ENCODE peak calls at places on chromosome 14, in five cellular contexts. One of them, this sample, is unnamed.

GRCh38 chr14:31835049-31835448 is 242.1 kb upstream of the ARHGAP5 start:
- DNase-seq in colonic mucosa: no peak
- DNase-seq in cardiac muscle cell: peak; percentile 3
- DNase-seq in CD8-positive, alpha-beta memory T cell: no peak
- DNase-seq in CD8-positive, alpha-beta T cell: no peak
- DNase-seq in this sample: no peak

GRCh38 chr14:22829661-22830328 is at the start of gene MRPL52:
- DNase-seq in cardiac muscle cell: peak; percentile 91
- DNase-seq in CD8-positive, alpha-beta T cell: peak; percentile 89
- DNase-seq in CD8-positive, alpha-beta memory T cell: peak; percentile 85
- DNase-seq in colonic mucosa: peak; percentile 93
- DNase-seq in this sample: peak; percentile 95

GRCh38 chr14:37054869-37055268 is 117.5 kb downstream of the SLC25A21 start:
- DNase-seq in CD8-positive, alpha-beta memory T cell: no peak
- DNase-seq in colonic mucosa: no peak
- DNase-seq in cardiac muscle cell: no peak
- DNase-seq in CD8-positive, alpha-beta T cell: no peak
- DNase-seq in this sample: no peak

GRCh38 chr14:74516451-74517155 is 23.0 kb downstream of the ISCA2 start:
- DNase-seq in CD8-positive, alpha-beta T cell: no peak
- DNase-seq in colonic mucosa: no peak
- DNase-seq in CD8-positive, alpha-beta memory T cell: no peak
- DNase-seq in cardiac muscle cell: no peak
- DNase-seq in this sample: peak; percentile 70

GRCh38 chr14:95956601-95957460 is 80.2 kb downstream of the TUNAR start:
- DNase-seq in CD8-positive, alpha-beta T cell: no peak
- DNase-seq in CD8-positive, alpha-beta memory T cell: no peak
- DNase-seq in cardiac muscle cell: no peak
- DNase-seq in colonic mucosa: no peak
- DNase-seq in this sample: no peak

GRCh38 chr14:93033983-93034670 is 81.6 kb downstream of the ITPK1 start:
- DNase-seq in cardiac muscle cell: no peak
- DNase-seq in CD8-positive, alpha-beta T cell: peak; percentile 68
- DNase-seq in colonic mucosa: no peak
- DNase-seq in CD8-positive, alpha-beta memory T cell: peak; percentile 26
- DNase-seq in this sample: no peak

GRCh38 chr14:103526914-103527248 is 2.1 kb upstream of the TRMT61A start:
- DNase-seq in colonic mucosa: no peak
- DNase-seq in CD8-positive, alpha-beta memory T cell: no peak
- DNase-seq in cardiac muscle cell: no peak
- DNase-seq in CD8-positive, alpha-beta T cell: no peak
- DNase-seq in this sample: no peak

GRCh38 chr14:89773644-89774316 is 180.8 kb downstream of the EFCAB11 start:
- DNase-seq in CD8-positive, alpha-beta T cell: peak; percentile 64
- DNase-seq in CD8-positive, alpha-beta memory T cell: peak; percentile 35
- DNase-seq in cardiac muscle cell: peak; percentile 41
- DNase-seq in colonic mucosa: no peak
- DNase-seq in this sample: no peak

GRCh38 chr14:65168840-65169239 is 66.5 kb upstream of the MAX start:
- DNase-seq in CD8-positive, alpha-beta T cell: no peak
- DNase-seq in cardiac muscle cell: peak; percentile 76
- DNase-seq in CD8-positive, alpha-beta memory T cell: no peak
- DNase-seq in colonic mucosa: no peak
- DNase-seq in this sample: no peak

GRCh38 chr14:33062476-33062875 is 123.8 kb downstream of the NPAS3 start:
- DNase-seq in CD8-positive, alpha-beta memory T cell: no peak
- DNase-seq in colonic mucosa: no peak
- DNase-seq in CD8-positive, alpha-beta T cell: no peak
- DNase-seq in cardiac muscle cell: no peak
- DNase-seq in this sample: no peak

GRCh38 chr14:93691042-93691780 is 97.1 kb downstream of the PRIMA1 start:
- DNase-seq in CD8-positive, alpha-beta T cell: no peak
- DNase-seq in CD8-positive, alpha-beta memory T cell: no peak
- DNase-seq in colonic mucosa: no peak
- DNase-seq in cardiac muscle cell: no peak
- DNase-seq in this sample: no peak

GRCh38 chr14:26984318-26985177 is 386.7 kb upstream of the NOVA1 start:
- DNase-seq in CD8-positive, alpha-beta T cell: no peak
- DNase-seq in CD8-positive, alpha-beta memory T cell: no peak
- DNase-seq in colonic mucosa: peak; percentile 67
- DNase-seq in cardiac muscle cell: peak; percentile 83
- DNase-seq in this sample: no peak

GRCh38 chr14:96455588-96455987 is 46.6 kb upstream of the PAPOLA start:
- DNase-seq in colonic mucosa: no peak
- DNase-seq in CD8-positive, alpha-beta memory T cell: no peak
- DNase-seq in cardiac muscle cell: no peak
- DNase-seq in CD8-positive, alpha-beta T cell: no peak
- DNase-seq in this sample: no peak

GRCh38 chr14:104117341-104118005 is 20.9 kb upstream of the KIF26A start:
- DNase-seq in colonic mucosa: peak; percentile 38
- DNase-seq in cardiac muscle cell: no peak
- DNase-seq in CD8-positive, alpha-beta memory T cell: no peak
- DNase-seq in CD8-positive, alpha-beta T cell: no peak
- DNase-seq in this sample: peak; percentile 74

GRCh38 chr14:103356151-103356766 is 22.2 kb downstream of the EIF5 start:
- DNase-seq in CD8-positive, alpha-beta T cell: no peak
- DNase-seq in cardiac muscle cell: peak; percentile 20
- DNase-seq in CD8-positive, alpha-beta memory T cell: no peak
- DNase-seq in colonic mucosa: no peak
- DNase-seq in this sample: no peak

GRCh38 chr14:51860164-51860835 is at the start of gene GNG2:
- DNase-seq in CD8-positive, alpha-beta T cell: peak; percentile 82
- DNase-seq in CD8-positive, alpha-beta memory T cell: peak; percentile 71
- DNase-seq in cardiac muscle cell: peak; percentile 92
- DNase-seq in colonic mucosa: peak; percentile 88
- DNase-seq in this sample: peak; percentile 90

GRCh38 chr14:94001501-94002396 is 4.6 kb downstream of the CCDC197 start:
- DNase-seq in CD8-positive, alpha-beta T cell: peak; percentile 66
- DNase-seq in CD8-positive, alpha-beta memory T cell: peak; percentile 52
- DNase-seq in colonic mucosa: peak; percentile 36
- DNase-seq in cardiac muscle cell: peak; percentile 71
- DNase-seq in this sample: peak; percentile 65

GRCh38 chr14:65780566-65780965 is 368.0 kb downstream of the FUT8 start:
- DNase-seq in CD8-positive, alpha-beta memory T cell: no peak
- DNase-seq in cardiac muscle cell: no peak
- DNase-seq in colonic mucosa: no peak
- DNase-seq in CD8-positive, alpha-beta T cell: no peak
- DNase-seq in this sample: no peak

GRCh38 chr14:61706096-61706690 is 10.9 kb downstream of the HIF1A start:
- DNase-seq in CD8-positive, alpha-beta memory T cell: no peak
- DNase-seq in cardiac muscle cell: peak; percentile 54
- DNase-seq in CD8-positive, alpha-beta T cell: no peak
- DNase-seq in colonic mucosa: no peak
- DNase-seq in this sample: no peak

GRCh38 chr14:61704554-61704953 is 9.2 kb downstream of the HIF1A start:
- DNase-seq in CD8-positive, alpha-beta T cell: no peak
- DNase-seq in cardiac muscle cell: peak; percentile 63
- DNase-seq in CD8-positive, alpha-beta memory T cell: no peak
- DNase-seq in colonic mucosa: no peak
- DNase-seq in this sample: no peak

GRCh38 chr14:61701946-61702345 is 6.6 kb downstream of the HIF1A start:
- DNase-seq in CD8-positive, alpha-beta T cell: no peak
- DNase-seq in cardiac muscle cell: peak; percentile 63
- DNase-seq in CD8-positive, alpha-beta memory T cell: no peak
- DNase-seq in colonic mucosa: no peak
- DNase-seq in this sample: no peak

GRCh38 chr14:61705017-61705416 is 9.7 kb downstream of the HIF1A start:
- DNase-seq in colonic mucosa: no peak
- DNase-seq in CD8-positive, alpha-beta memory T cell: no peak
- DNase-seq in cardiac muscle cell: peak; percentile 38
- DNase-seq in CD8-positive, alpha-beta T cell: no peak
- DNase-seq in this sample: no peak

DNA sequence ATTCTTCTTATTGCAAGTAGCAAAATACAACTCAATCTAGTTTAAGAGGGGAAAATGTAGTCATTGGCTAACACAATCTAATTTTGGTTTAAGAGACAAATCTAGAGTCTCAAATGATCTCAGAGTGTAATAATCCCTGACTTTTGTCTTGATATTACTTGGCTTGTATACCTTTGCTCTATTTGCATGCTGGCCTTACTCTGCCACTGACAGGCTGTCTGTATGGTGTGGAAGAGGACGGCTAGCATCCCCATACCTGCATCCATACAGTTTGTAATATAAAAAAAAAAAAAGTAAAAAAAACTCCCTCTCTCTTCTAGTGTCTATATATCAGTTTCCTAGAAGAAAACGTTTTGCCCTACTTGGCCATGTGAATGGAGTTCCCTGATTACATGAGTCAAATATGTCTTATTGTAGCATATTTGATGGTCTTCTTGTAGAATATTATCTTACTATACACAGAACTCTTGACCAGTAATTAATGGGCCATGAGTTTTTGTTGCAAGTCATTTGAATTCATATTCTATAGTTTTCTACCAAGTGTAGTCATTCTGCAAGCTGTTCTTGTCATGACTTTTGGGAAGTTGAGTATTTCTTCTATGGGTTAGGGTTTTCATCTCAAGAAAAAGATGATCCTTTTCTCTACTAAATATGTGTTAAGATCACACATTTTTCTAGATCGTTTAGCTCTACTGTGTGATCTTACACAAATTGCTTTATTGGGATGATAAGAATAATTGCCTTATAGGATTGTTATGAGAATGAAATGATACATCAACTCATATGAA is 8.2 kb downstream of the HIF1A start:
- DNase-seq in CD8-positive, alpha-beta memory T cell: no peak
- DNase-seq in CD8-positive, alpha-beta T cell: no peak
- DNase-seq in colonic mucosa: no peak
- DNase-seq in cardiac muscle cell: peak; percentile 61
- DNase-seq in this sample: no peak
- H3K4me3 ChIP-seq in CD8-positive, alpha-beta memory T cell: no peak overlapping the region
- H3K4me3 ChIP-seq in CD8-positive, alpha-beta T cell: no peak overlapping the region
- H3K4me3 ChIP-seq in colonic mucosa: no peak overlapping the region
- H3K4me3 ChIP-seq in cardiac muscle cell: no peak overlapping the region
- H3K4me3 ChIP-seq in this sample: no peak overlapping the region

GRCh38 chr14:100855256-100855930 is 29.5 kb downstream of the MEG3 start:
- DNase-seq in colonic mucosa: no peak
- DNase-seq in CD8-positive, alpha-beta memory T cell: no peak
- DNase-seq in cardiac muscle cell: no peak
- DNase-seq in CD8-positive, alpha-beta T cell: no peak
- DNase-seq in this sample: peak; percentile 14

GRCh38 chr14:100857923-100858837 is 32.3 kb downstream of the MEG3 start:
- DNase-seq in cardiac muscle cell: no peak
- DNase-seq in colonic mucosa: no peak
- DNase-seq in CD8-positive, alpha-beta T cell: no peak
- DNase-seq in CD8-positive, alpha-beta memory T cell: no peak
- DNase-seq in this sample: peak; percentile 32

GRCh38 chr14:100857196-100857922 is 31.4 kb downstream of the MEG3 start:
- DNase-seq in colonic mucosa: no peak
- DNase-seq in CD8-positive, alpha-beta memory T cell: no peak
- DNase-seq in cardiac muscle cell: no peak
- DNase-seq in CD8-positive, alpha-beta T cell: no peak
- DNase-seq in this sample: peak; percentile 30

GRCh38 chr14:100854435-100854834 is 28.5 kb downstream of the MEG3 start:
- DNase-seq in cardiac muscle cell: no peak
- DNase-seq in CD8-positive, alpha-beta T cell: no peak
- DNase-seq in colonic mucosa: no peak
- DNase-seq in CD8-positive, alpha-beta memory T cell: no peak
- DNase-seq in this sample: no peak

GRCh38 chr14:100856056-100856950 is 30.4 kb downstream of the MEG3 start:
- DNase-seq in cardiac muscle cell: no peak
- DNase-seq in colonic mucosa: no peak
- DNase-seq in CD8-positive, alpha-beta memory T cell: no peak
- DNase-seq in CD8-positive, alpha-beta T cell: no peak
- DNase-seq in this sample: peak; percentile 44
- H3K9me3 ChIP-seq in cardiac muscle cell: no peaks in the 10 kb centered on the region
- H3K9me3 ChIP-seq in colonic mucosa: no peaks in the 10 kb centered on the region
- H3K9me3 ChIP-seq in CD8-positive, alpha-beta memory T cell: no peaks in the 10 kb centered on the region
- H3K9me3 ChIP-seq in CD8-positive, alpha-beta T cell: no peaks in the 10 kb centered on the region
- H3K9me3 ChIP-seq in this sample: no peaks in the 10 kb centered on the region

GRCh38 chr14:28776482-28777266 is 10.1 kb downstream of the FOXG1 start:
- DNase-seq in cardiac muscle cell: no peak
- DNase-seq in CD8-positive, alpha-beta memory T cell: no peak
- DNase-seq in colonic mucosa: no peak
- DNase-seq in CD8-positive, alpha-beta T cell: no peak
- DNase-seq in this sample: no peak

GRCh38 chr14:28773176-28773575 is 6.6 kb downstream of the FOXG1 start:
- DNase-seq in CD8-positive, alpha-beta memory T cell: no peak
- DNase-seq in cardiac muscle cell: no peak
- DNase-seq in colonic mucosa: no peak
- DNase-seq in CD8-positive, alpha-beta T cell: no peak
- DNase-seq in this sample: no peak

GRCh38 chr14:28772613-28773012 is 6.0 kb downstream of the FOXG1 start:
- DNase-seq in colonic mucosa: no peak
- DNase-seq in CD8-positive, alpha-beta memory T cell: no peak
- DNase-seq in cardiac muscle cell: no peak
- DNase-seq in CD8-positive, alpha-beta T cell: no peak
- DNase-seq in this sample: no peak

GRCh38 chr14:28774764-28775738 is 8.5 kb downstream of the FOXG1 start:
- DNase-seq in cardiac muscle cell: no peak
- DNase-seq in colonic mucosa: no peak
- DNase-seq in CD8-positive, alpha-beta T cell: no peak
- DNase-seq in CD8-positive, alpha-beta memory T cell: no peak
- DNase-seq in this sample: no peak

GRCh38 chr14:28773917-28774691 is 7.5 kb downstream of the FOXG1 start:
- DNase-seq in cardiac muscle cell: peak; percentile 54
- DNase-seq in CD8-positive, alpha-beta T cell: no peak
- DNase-seq in CD8-positive, alpha-beta memory T cell: no peak
- DNase-seq in colonic mucosa: no peak
- DNase-seq in this sample: no peak
- H3K4me3 ChIP-seq in cardiac muscle cell: peak overlapping the region; percentile 15
- H3K4me3 ChIP-seq in CD8-positive, alpha-beta T cell: no peak overlapping the region
- H3K4me3 ChIP-seq in CD8-positive, alpha-beta memory T cell: no peak overlapping the region
- H3K4me3 ChIP-seq in colonic mucosa: no peak overlapping the region
- H3K4me3 ChIP-seq in this sample: no peak overlapping the region

GRCh38 chr14:69674546-69675245 is 63.3 kb downstream of the SUSD6 start:
- DNase-seq in cardiac muscle cell: no peak
- DNase-seq in CD8-positive, alpha-beta memory T cell: no peak
- DNase-seq in colonic mucosa: no peak
- DNase-seq in CD8-positive, alpha-beta T cell: no peak
- DNase-seq in this sample: no peak
- H3K9me3 ChIP-seq in cardiac muscle cell: no peaks in the 10 kb centered on the region
- H3K9me3 ChIP-seq in CD8-positive, alpha-beta memory T cell: no peaks in the 10 kb centered on the region
- H3K9me3 ChIP-seq in colonic mucosa: no peaks in the 10 kb centered on the region
- H3K9me3 ChIP-seq in CD8-positive, alpha-beta T cell: no peaks in the 10 kb centered on the region
- H3K9me3 ChIP-seq in this sample: no peaks in the 10 kb centered on the region

GRCh38 chr14:60956202-60956601 is 24.7 kb downstream of the TRMT5 start:
- DNase-seq in cardiac muscle cell: no peak
- DNase-seq in colonic mucosa: no peak
- DNase-seq in CD8-positive, alpha-beta memory T cell: no peak
- DNase-seq in CD8-positive, alpha-beta T cell: no peak
- DNase-seq in this sample: no peak

GRCh38 chr14:60945984-60946383 is 34.9 kb downstream of the TRMT5 start:
- DNase-seq in CD8-positive, alpha-beta T cell: no peak
- DNase-seq in cardiac muscle cell: no peak
- DNase-seq in CD8-positive, alpha-beta memory T cell: no peak
- DNase-seq in colonic mucosa: no peak
- DNase-seq in this sample: no peak

GRCh38 chr14:60956632-60957031 is 24.2 kb downstream of the TRMT5 start:
- DNase-seq in cardiac muscle cell: no peak
- DNase-seq in CD8-positive, alpha-beta T cell: no peak
- DNase-seq in colonic mucosa: no peak
- DNase-seq in CD8-positive, alpha-beta memory T cell: no peak
- DNase-seq in this sample: no peak

GRCh38 chr14:60946773-60947172 is 34.1 kb downstream of the TRMT5 start:
- DNase-seq in CD8-positive, alpha-beta T cell: no peak
- DNase-seq in cardiac muscle cell: no peak
- DNase-seq in colonic mucosa: no peak
- DNase-seq in CD8-positive, alpha-beta memory T cell: no peak
- DNase-seq in this sample: no peak

GRCh38 chr14:60951781-60952435 is 29.0 kb downstream of the TRMT5 start:
- DNase-seq in CD8-positive, alpha-beta memory T cell: no peak
- DNase-seq in cardiac muscle cell: no peak
- DNase-seq in CD8-positive, alpha-beta T cell: no peak
- DNase-seq in colonic mucosa: no peak
- DNase-seq in this sample: no peak
- H3K4me3 ChIP-seq in CD8-positive, alpha-beta memory T cell: no peak overlapping the region
- H3K4me3 ChIP-seq in cardiac muscle cell: no peak overlapping the region
- H3K4me3 ChIP-seq in CD8-positive, alpha-beta T cell: no peak overlapping the region
- H3K4me3 ChIP-seq in colonic mucosa: no peak overlapping the region
- H3K4me3 ChIP-seq in this sample: no peak overlapping the region